ENCODE peak calls at places on chromosomes 11 and 22, in six cellular contexts. One of them, this sample, is unnamed.

GRCh38 chr11:45896392-45897068 is 10.5 kb downstream of the FREY1 start:
- DNase-seq in nephron progenitor cell: peak
- DNase-seq in fibroblast of lung: no peak
- DNase-seq in Calu3: peak
- DNase-seq in GM06990: no peak
- DNase-seq in CD8-positive, alpha-beta T cell: no peak
- DNase-seq in this sample: no peak

GRCh38 chr11:65131417-65131776 is 2.9 kb downstream of the SYVN1 start:
- DNase-seq in nephron progenitor cell: no peak
- DNase-seq in fibroblast of lung: no peak
- DNase-seq in Calu3: no peak
- DNase-seq in GM06990: no peak
- DNase-seq in CD8-positive, alpha-beta T cell: no peak
- DNase-seq in this sample: no peak

GRCh38 chr11:1029686-1030085 is 6.8 kb downstream of the MUC6 start:
- DNase-seq in nephron progenitor cell: no peak
- DNase-seq in fibroblast of lung: no peak
- DNase-seq in Calu3: no peak
- DNase-seq in GM06990: no peak
- DNase-seq in CD8-positive, alpha-beta T cell: no peak
- DNase-seq in this sample: no peak

GRCh38 chr22:46546466-46547178 is 9.2 kb upstream of the CELSR1 start:
- DNase-seq in nephron progenitor cell: no peak
- DNase-seq in fibroblast of lung: peak
- DNase-seq in Calu3: peak
- DNase-seq in GM06990: no peak
- DNase-seq in CD8-positive, alpha-beta T cell: no peak
- DNase-seq in this sample: no peak

GRCh38 chr11:10592331-10592730 is 23.9 kb upstream of the LYVE1 start:
- DNase-seq in nephron progenitor cell: no peak
- DNase-seq in fibroblast of lung: peak
- DNase-seq in Calu3: no peak
- DNase-seq in GM06990: no peak
- DNase-seq in CD8-positive, alpha-beta T cell: no peak
- DNase-seq in this sample: no peak

GRCh38 chr11:85170184-85170583 is 457.0 kb downstream of the DLG2 start:
- DNase-seq in nephron progenitor cell: no peak
- DNase-seq in fibroblast of lung: peak
- DNase-seq in Calu3: peak
- DNase-seq in GM06990: no peak
- DNase-seq in CD8-positive, alpha-beta T cell: no peak
- DNase-seq in this sample: no peak

GRCh38 chr22:39518124-39518786 is 2.1 kb upstream of the ATF4 start:
- DNase-seq in nephron progenitor cell: no peak
- DNase-seq in fibroblast of lung: no peak
- DNase-seq in Calu3: no peak
- DNase-seq in GM06990: no peak
- DNase-seq in CD8-positive, alpha-beta T cell: no peak
- DNase-seq in this sample: no peak

GRCh38 chr11:10973416-10973815 is 115.6 kb upstream of the ZBED5 start:
- DNase-seq in nephron progenitor cell: no peak
- DNase-seq in fibroblast of lung: no peak
- DNase-seq in Calu3: no peak
- DNase-seq in GM06990: no peak
- DNase-seq in CD8-positive, alpha-beta T cell: no peak
- DNase-seq in this sample: no peak

GRCh38 chr22:21857501-21857914 is 9.9 kb downstream of the MAPK1 start:
- DNase-seq in nephron progenitor cell: no peak
- DNase-seq in fibroblast of lung: no peak
- DNase-seq in Calu3: no peak
- DNase-seq in GM06990: peak
- DNase-seq in CD8-positive, alpha-beta T cell: no peak
- DNase-seq in this sample: peak

GRCh38 chr11:65920035-65920802 is 993 bp downstream of the DRAP1 start:
- DNase-seq in nephron progenitor cell: no peak
- DNase-seq in fibroblast of lung: no peak
- DNase-seq in Calu3: no peak
- DNase-seq in GM06990: no peak
- DNase-seq in CD8-positive, alpha-beta T cell: no peak
- DNase-seq in this sample: no peak

GRCh38 chr22:49189871-49190270 is 637.8 kb downstream of the BRD1 start:
- DNase-seq in nephron progenitor cell: no peak
- DNase-seq in fibroblast of lung: no peak
- DNase-seq in Calu3: no peak
- DNase-seq in GM06990: no peak
- DNase-seq in CD8-positive, alpha-beta T cell: no peak
- DNase-seq in this sample: no peak

GRCh38 chr11:46555269-46556054 is 38.4 kb downstream of the AMBRA1 start:
- DNase-seq in nephron progenitor cell: no peak
- DNase-seq in fibroblast of lung: peak
- DNase-seq in Calu3: no peak
- DNase-seq in GM06990: no peak
- DNase-seq in CD8-positive, alpha-beta T cell: no peak
- DNase-seq in this sample: peak

GRCh38 chr11:122737951-122738693 is 82.6 kb downstream of the UBASH3B start:
- DNase-seq in nephron progenitor cell: no peak
- DNase-seq in fibroblast of lung: peak
- DNase-seq in Calu3: no peak
- DNase-seq in GM06990: no peak
- DNase-seq in CD8-positive, alpha-beta T cell: no peak
- DNase-seq in this sample: no peak

GRCh38 chr11:18304745-18305144 is 17.2 kb downstream of the HPS5 start:
- DNase-seq in nephron progenitor cell: no peak
- DNase-seq in fibroblast of lung: no peak
- DNase-seq in Calu3: no peak
- DNase-seq in GM06990: no peak
- DNase-seq in CD8-positive, alpha-beta T cell: no peak
- DNase-seq in this sample: no peak

GRCh38 chr11:84800755-84801346 is 826.3 kb downstream of the DLG2 start:
- DNase-seq in nephron progenitor cell: no peak
- DNase-seq in fibroblast of lung: peak
- DNase-seq in Calu3: peak
- DNase-seq in GM06990: no peak
- DNase-seq in CD8-positive, alpha-beta T cell: no peak
- DNase-seq in this sample: no peak

GRCh38 chr11:133619973-133620372 is 87.7 kb upstream of the OPCML start:
- DNase-seq in nephron progenitor cell: no peak
- DNase-seq in fibroblast of lung: no peak
- DNase-seq in Calu3: no peak
- DNase-seq in GM06990: no peak
- DNase-seq in CD8-positive, alpha-beta T cell: no peak
- DNase-seq in this sample: no peak

GRCh38 chr11:58685973-58686720 is 45.6 kb downstream of the GLYAT start:
- DNase-seq in nephron progenitor cell: no peak
- DNase-seq in fibroblast of lung: no peak
- DNase-seq in Calu3: no peak
- DNase-seq in GM06990: no peak
- DNase-seq in CD8-positive, alpha-beta T cell: no peak
- DNase-seq in this sample: no peak

GRCh38 chr11:119771210-119771770 is 42.3 kb upstream of the NECTIN1 start:
- DNase-seq in nephron progenitor cell: no peak
- DNase-seq in fibroblast of lung: no peak
- DNase-seq in Calu3: no peak
- DNase-seq in GM06990: no peak
- DNase-seq in CD8-positive, alpha-beta T cell: no peak
- DNase-seq in this sample: no peak
- TF ChIP-seq CTCF in nephron progenitor cell: no peak
- TF ChIP-seq CTCF in fibroblast of lung: no peak
- TF ChIP-seq CTCF in Calu3: no peak
- TF ChIP-seq CTCF in GM06990: no peak
- TF ChIP-seq CTCF in CD8-positive, alpha-beta T cell: no peak
- TF ChIP-seq CTCF in this sample: no peak

GRCh38 chr11:100949443-100949842 is 180.2 kb downstream of the PGR start:
- DNase-seq in nephron progenitor cell: no peak
- DNase-seq in fibroblast of lung: no peak
- DNase-seq in Calu3: no peak
- DNase-seq in GM06990: no peak
- DNase-seq in CD8-positive, alpha-beta T cell: no peak
- DNase-seq in this sample: no peak

DNA sequence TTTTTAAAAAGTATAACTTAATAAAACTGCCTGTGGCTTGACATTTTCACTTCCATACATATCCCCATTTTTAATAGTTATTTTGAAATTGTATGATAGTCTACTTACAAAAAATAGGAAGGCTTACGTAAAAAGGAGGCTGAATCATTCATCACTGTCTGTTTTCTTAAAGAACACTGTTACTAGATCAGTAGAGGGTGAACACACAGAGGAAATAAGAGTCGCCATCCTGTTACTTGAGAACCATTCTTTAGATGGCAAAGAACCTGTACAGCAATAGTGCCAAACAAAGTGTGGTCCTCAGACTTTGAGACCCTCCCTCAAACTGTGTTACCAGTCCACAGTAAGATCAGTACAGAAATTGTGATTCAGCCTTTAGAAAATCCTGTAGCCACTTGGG is 180.7 kb downstream of the PGR start:
- DNase-seq in nephron progenitor cell: no peak
- DNase-seq in fibroblast of lung: no peak
- DNase-seq in Calu3: no peak
- DNase-seq in GM06990: no peak
- DNase-seq in CD8-positive, alpha-beta T cell: no peak
- DNase-seq in this sample: no peak
- TF ChIP-seq CTCF in nephron progenitor cell: no peak
- TF ChIP-seq CTCF in fibroblast of lung: no peak
- TF ChIP-seq CTCF in Calu3: no peak
- TF ChIP-seq CTCF in GM06990: no peak
- TF ChIP-seq CTCF in CD8-positive, alpha-beta T cell: no peak
- TF ChIP-seq CTCF in this sample: no peak

DNA sequence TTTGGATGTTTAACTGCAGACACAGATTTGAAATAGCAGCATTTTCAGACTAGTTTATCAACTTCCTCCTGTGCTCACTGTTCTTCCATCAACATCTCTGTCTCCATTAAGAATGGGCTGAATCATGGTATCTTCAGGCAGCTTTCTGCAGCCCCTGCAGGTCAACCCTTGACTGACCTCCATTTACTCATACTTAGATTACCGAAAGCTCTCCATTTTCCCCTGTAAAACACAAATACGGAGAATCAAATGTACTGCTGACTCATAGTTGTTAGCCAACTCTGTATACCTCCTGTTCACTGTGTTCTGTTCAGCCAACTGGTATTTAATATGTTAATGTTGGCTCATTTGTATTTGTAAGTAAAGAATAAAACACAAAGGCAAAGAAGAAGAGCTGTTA is 364.0 kb downstream of the CASP12 start:
- DNase-seq in nephron progenitor cell: no peak
- DNase-seq in fibroblast of lung: peak
- DNase-seq in Calu3: no peak
- DNase-seq in GM06990: no peak
- DNase-seq in CD8-positive, alpha-beta T cell: no peak
- DNase-seq in this sample: no peak
- TF ChIP-seq CTCF in nephron progenitor cell: no peak
- TF ChIP-seq CTCF in fibroblast of lung: no peak
- TF ChIP-seq CTCF in Calu3: no peak
- TF ChIP-seq CTCF in GM06990: no peak
- TF ChIP-seq CTCF in CD8-positive, alpha-beta T cell: no peak
- TF ChIP-seq CTCF in this sample: no peak

DNA sequence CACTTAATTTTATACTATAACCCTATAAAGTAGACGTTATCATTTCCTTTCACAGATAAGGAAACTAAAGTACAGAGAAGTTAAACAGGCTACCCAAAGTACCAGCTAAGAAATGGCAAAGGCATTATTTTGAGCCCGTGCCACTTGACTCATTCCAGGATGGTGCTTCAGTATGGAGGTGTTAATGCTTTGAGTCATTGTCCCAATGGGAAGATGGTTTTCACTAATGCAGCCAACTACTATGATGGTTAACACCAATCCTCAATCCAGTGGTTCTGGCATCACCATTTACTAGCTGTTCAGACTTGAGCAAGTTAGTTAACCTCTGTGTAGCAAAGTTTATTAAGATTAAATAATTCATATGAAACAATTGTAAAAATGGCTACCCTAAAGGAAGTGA is 123.1 kb upstream of the SLC5A12 start:
- DNase-seq in nephron progenitor cell: no peak
- DNase-seq in fibroblast of lung: no peak
- DNase-seq in Calu3: no peak
- DNase-seq in GM06990: no peak
- DNase-seq in CD8-positive, alpha-beta T cell: no peak
- DNase-seq in this sample: no peak
- TF ChIP-seq CTCF in nephron progenitor cell: no peak
- TF ChIP-seq CTCF in fibroblast of lung: no peak
- TF ChIP-seq CTCF in Calu3: no peak
- TF ChIP-seq CTCF in GM06990: no peak
- TF ChIP-seq CTCF in CD8-positive, alpha-beta T cell: no peak
- TF ChIP-seq CTCF in this sample: no peak

DNA sequence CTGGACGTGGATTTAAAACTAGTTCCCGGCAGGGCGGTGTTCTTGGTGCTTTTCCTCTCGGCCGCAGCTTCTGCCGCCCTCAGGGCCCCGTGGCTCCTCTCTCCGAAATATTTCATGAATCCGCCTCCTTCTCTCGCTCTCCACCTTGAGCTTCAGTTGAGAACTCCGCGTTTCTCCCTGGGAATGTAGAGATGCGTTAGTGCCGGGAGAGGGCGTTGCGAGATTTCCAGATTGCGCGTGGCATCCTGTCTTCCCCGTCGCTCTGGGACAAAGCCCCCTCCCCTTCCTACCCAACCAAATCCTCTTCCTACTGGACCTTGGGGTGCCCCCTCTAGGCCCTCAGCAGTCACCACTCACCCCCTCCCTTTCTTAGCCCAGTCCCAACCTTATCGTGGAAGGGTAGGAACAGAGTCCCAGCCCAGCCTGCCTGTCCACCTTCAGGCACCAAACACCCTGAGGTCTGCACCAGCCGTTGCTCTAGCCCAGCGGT is 15.5 kb upstream of the RAC2 start:
- DNase-seq in nephron progenitor cell: peak
- DNase-seq in fibroblast of lung: peak
- DNase-seq in Calu3: no peak
- DNase-seq in GM06990: no peak
- DNase-seq in CD8-positive, alpha-beta T cell: no peak
- DNase-seq in this sample: no peak
- TF ChIP-seq CTCF in nephron progenitor cell: peak
- TF ChIP-seq CTCF in fibroblast of lung: peak
- TF ChIP-seq CTCF in Calu3: no peak
- TF ChIP-seq CTCF in GM06990: peak
- TF ChIP-seq CTCF in CD8-positive, alpha-beta T cell: peak
- TF ChIP-seq CTCF in this sample: no peak

DNA sequence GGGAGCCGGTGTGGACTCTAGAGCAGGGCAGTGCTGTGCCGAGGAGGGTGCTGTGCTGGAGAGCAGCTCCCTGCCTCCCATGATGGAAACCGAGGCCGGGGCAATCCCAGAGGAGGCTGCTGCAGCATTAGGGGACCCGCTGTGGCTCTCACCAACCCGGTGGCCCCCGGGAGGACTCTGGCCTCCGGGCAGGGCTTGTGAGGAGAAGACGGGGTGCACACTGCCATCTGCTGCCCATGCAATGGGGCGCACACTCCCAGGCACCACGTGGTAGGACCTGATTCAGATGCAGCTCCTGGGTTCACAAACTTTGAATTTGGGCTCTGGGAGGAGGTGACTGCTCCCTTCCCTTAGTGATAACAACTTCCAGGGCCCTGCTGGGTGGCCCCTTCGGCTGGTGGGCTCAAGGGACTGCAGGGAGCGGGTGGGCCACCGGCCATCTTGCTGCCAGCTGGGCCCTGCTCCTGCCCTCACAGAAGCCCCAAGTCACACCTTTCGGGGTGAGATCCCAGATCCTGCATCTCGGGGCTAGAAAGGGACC is 93.8 kb upstream of the FGF3 start:
- DNase-seq in nephron progenitor cell: peak
- DNase-seq in fibroblast of lung: peak
- DNase-seq in Calu3: peak
- DNase-seq in GM06990: no peak
- DNase-seq in CD8-positive, alpha-beta T cell: no peak
- DNase-seq in this sample: no peak
- TF ChIP-seq CTCF in nephron progenitor cell: no peak
- TF ChIP-seq CTCF in fibroblast of lung: peak
- TF ChIP-seq CTCF in Calu3: peak
- TF ChIP-seq CTCF in GM06990: peak
- TF ChIP-seq CTCF in CD8-positive, alpha-beta T cell: no peak
- TF ChIP-seq CTCF in this sample: peak

This sample was measured in GM13976.